ENCODE peak calls at places on chromosomes 7 and 10, in ten cellular contexts. One of them, this sample, is unnamed.

GRCh38 chr7:26147030-26147429 is 5.0 kb upstream of the NFE2L3 start:
- DNase-seq in transverse colon: no peak
- DNase-seq in NB4: no peak
- DNase-seq in lower leg skin: no peak
- DNase-seq in adrenal gland: no peak
- DNase-seq in heart left ventricle: no peak
- DNase-seq in ovary: no peak
- DNase-seq in thyroid gland: peak; percentile 80
- DNase-seq in IMR-90: no peak
- DNase-seq in body of pancreas: no peak
- DNase-seq in this sample: no peak

GRCh38 chr7:142592664-142593063 is 156.6 kb upstream of the PRSS1 start:
- DNase-seq in ovary: no peak
- DNase-seq in NB4: no peak
- DNase-seq in heart left ventricle: no peak
- DNase-seq in adrenal gland: no peak
- DNase-seq in IMR-90: no peak
- DNase-seq in body of pancreas: peak; percentile 36
- DNase-seq in thyroid gland: no peak
- DNase-seq in transverse colon: no peak
- DNase-seq in lower leg skin: no peak
- DNase-seq in this sample: no peak

GRCh38 chr10:43076876-43077420 is at the start of gene RET:
- DNase-seq in body of pancreas: peak; percentile 43
- DNase-seq in NB4: peak; percentile 78
- DNase-seq in ovary: no peak
- DNase-seq in heart left ventricle: peak; percentile 77
- DNase-seq in adrenal gland: no peak
- DNase-seq in transverse colon: peak; percentile 43
- DNase-seq in IMR-90: no peak
- DNase-seq in lower leg skin: no peak
- DNase-seq in thyroid gland: no peak
- DNase-seq in this sample: no peak

GRCh38 chr10:95542330-95542729 is 18.8 kb downstream of the SORBS1 start:
- DNase-seq in transverse colon: no peak
- DNase-seq in IMR-90: no peak
- DNase-seq in heart left ventricle: no peak
- DNase-seq in adrenal gland: peak; percentile 26
- DNase-seq in lower leg skin: no peak
- DNase-seq in NB4: no peak
- DNase-seq in thyroid gland: no peak
- DNase-seq in body of pancreas: no peak
- DNase-seq in ovary: no peak
- DNase-seq in this sample: no peak

GRCh38 chr7:157549612-157550299 is 213.0 kb downstream of the DNAJB6 start:
- DNase-seq in thyroid gland: no peak
- DNase-seq in IMR-90: no peak
- DNase-seq in ovary: no peak
- DNase-seq in heart left ventricle: no peak
- DNase-seq in NB4: peak; percentile 52
- DNase-seq in transverse colon: no peak
- DNase-seq in adrenal gland: no peak
- DNase-seq in body of pancreas: no peak
- DNase-seq in lower leg skin: no peak
- DNase-seq in this sample: peak; percentile 40

GRCh38 chr10:75418287-75418686 is 13.1 kb upstream of the LRMDA start:
- DNase-seq in ovary: no peak
- DNase-seq in heart left ventricle: no peak
- DNase-seq in adrenal gland: peak; percentile 5
- DNase-seq in body of pancreas: no peak
- DNase-seq in NB4: no peak
- DNase-seq in thyroid gland: no peak
- DNase-seq in IMR-90: no peak
- DNase-seq in lower leg skin: no peak
- DNase-seq in transverse colon: no peak
- DNase-seq in this sample: no peak

GRCh38 chr7:152859781-152860191 is 100.2 kb downstream of the ACTR3B start:
- DNase-seq in thyroid gland: no peak
- DNase-seq in heart left ventricle: no peak
- DNase-seq in ovary: no peak
- DNase-seq in adrenal gland: no peak
- DNase-seq in NB4: peak; percentile 72
- DNase-seq in body of pancreas: no peak
- DNase-seq in transverse colon: no peak
- DNase-seq in lower leg skin: no peak
- DNase-seq in IMR-90: no peak
- DNase-seq in this sample: no peak

GRCh38 chr7:27134392-27134791 is 3.8 kb upstream of the HOXA4 start:
- DNase-seq in body of pancreas: no peak
- DNase-seq in transverse colon: peak; percentile 35
- DNase-seq in lower leg skin: no peak
- DNase-seq in thyroid gland: no peak
- DNase-seq in IMR-90: peak; percentile 97
- DNase-seq in adrenal gland: no peak
- DNase-seq in heart left ventricle: no peak
- DNase-seq in ovary: no peak
- DNase-seq in NB4: peak; percentile 81
- DNase-seq in this sample: peak; percentile 85

GRCh38 chr10:3100093-3100792 is 32.9 kb downstream of the PFKP start:
- DNase-seq in NB4: no peak
- DNase-seq in transverse colon: no peak
- DNase-seq in IMR-90: no peak
- DNase-seq in adrenal gland: no peak
- DNase-seq in thyroid gland: no peak
- DNase-seq in ovary: no peak
- DNase-seq in lower leg skin: no peak
- DNase-seq in heart left ventricle: no peak
- DNase-seq in body of pancreas: no peak
- DNase-seq in this sample: no peak

GRCh38 chr7:2388637-2388954 is 14.8 kb upstream of the CHST12 start:
- DNase-seq in transverse colon: no peak
- DNase-seq in heart left ventricle: no peak
- DNase-seq in adrenal gland: no peak
- DNase-seq in ovary: no peak
- DNase-seq in NB4: no peak
- DNase-seq in body of pancreas: no peak
- DNase-seq in thyroid gland: no peak
- DNase-seq in lower leg skin: no peak
- DNase-seq in IMR-90: no peak
- DNase-seq in this sample: no peak

GRCh38 chr7:98357751-98358161 is 43.1 kb downstream of the BAIAP2L1 start:
- DNase-seq in lower leg skin: no peak
- DNase-seq in NB4: peak; percentile 26
- DNase-seq in body of pancreas: peak; percentile 68
- DNase-seq in adrenal gland: peak; percentile 91
- DNase-seq in ovary: peak; percentile 17
- DNase-seq in heart left ventricle: no peak
- DNase-seq in thyroid gland: peak; percentile 26
- DNase-seq in IMR-90: peak; percentile 24
- DNase-seq in transverse colon: peak; percentile 40
- DNase-seq in this sample: no peak

GRCh38 chr10:93437000-93437945 is 44.9 kb downstream of the MYOF start:
- DNase-seq in adrenal gland: peak; percentile 85
- DNase-seq in IMR-90: peak; percentile 99
- DNase-seq in heart left ventricle: no peak
- DNase-seq in lower leg skin: peak; percentile 87
- DNase-seq in thyroid gland: peak; percentile 92
- DNase-seq in NB4: peak; percentile 87
- DNase-seq in ovary: peak; percentile 84
- DNase-seq in transverse colon: peak; percentile 64
- DNase-seq in body of pancreas: peak; percentile 80
- DNase-seq in this sample: peak; percentile 98

GRCh38 chr10:33391611-33392010 is 57.1 kb upstream of the NRP1 start:
- DNase-seq in adrenal gland: no peak
- DNase-seq in ovary: no peak
- DNase-seq in heart left ventricle: no peak
- DNase-seq in NB4: no peak
- DNase-seq in IMR-90: no peak
- DNase-seq in transverse colon: no peak
- DNase-seq in body of pancreas: no peak
- DNase-seq in lower leg skin: no peak
- DNase-seq in thyroid gland: no peak
- DNase-seq in this sample: no peak

GRCh38 chr7:33733865-33734650 is 171.3 kb upstream of the BMPER start:
- DNase-seq in heart left ventricle: no peak
- DNase-seq in body of pancreas: peak; percentile 67
- DNase-seq in transverse colon: peak; percentile 79
- DNase-seq in ovary: no peak
- DNase-seq in lower leg skin: no peak
- DNase-seq in IMR-90: no peak
- DNase-seq in NB4: no peak
- DNase-seq in adrenal gland: no peak
- DNase-seq in thyroid gland: no peak
- DNase-seq in this sample: no peak

GRCh38 chr10:86651631-86652331 is 2.6 kb upstream of the OPN4 start:
- DNase-seq in lower leg skin: no peak
- DNase-seq in IMR-90: no peak
- DNase-seq in NB4: no peak
- DNase-seq in thyroid gland: no peak
- DNase-seq in transverse colon: peak; percentile 6
- DNase-seq in ovary: no peak
- DNase-seq in adrenal gland: no peak
- DNase-seq in body of pancreas: no peak
- DNase-seq in heart left ventricle: peak; percentile 44
- DNase-seq in this sample: peak; percentile 58

GRCh38 chr10:100529473-100530298 is at the start of gene NDUFB8:
- DNase-seq in NB4: peak; percentile 89
- DNase-seq in IMR-90: peak; percentile 72
- DNase-seq in body of pancreas: peak; percentile 89
- DNase-seq in transverse colon: peak; percentile 94
- DNase-seq in ovary: peak; percentile 88
- DNase-seq in heart left ventricle: peak; percentile 94
- DNase-seq in adrenal gland: peak; percentile 89
- DNase-seq in lower leg skin: peak; percentile 85
- DNase-seq in thyroid gland: peak; percentile 90
- DNase-seq in this sample: peak; percentile 95
- TF ChIP-seq POLR2A in NB4: peak; percentile 83
- TF ChIP-seq POLR2A in IMR-90: peak; percentile 8
- TF ChIP-seq POLR2A in body of pancreas: peak; percentile 54
- TF ChIP-seq POLR2A in transverse colon: peak; percentile 65
- TF ChIP-seq POLR2A in ovary: peak; percentile 52
- TF ChIP-seq POLR2A in heart left ventricle: no peak
- TF ChIP-seq POLR2A in adrenal gland: peak; percentile 73
- TF ChIP-seq POLR2A in lower leg skin: no peak
- TF ChIP-seq POLR2A in thyroid gland: no peak
- TF ChIP-seq POLR2A in this sample: no peak

DNA sequence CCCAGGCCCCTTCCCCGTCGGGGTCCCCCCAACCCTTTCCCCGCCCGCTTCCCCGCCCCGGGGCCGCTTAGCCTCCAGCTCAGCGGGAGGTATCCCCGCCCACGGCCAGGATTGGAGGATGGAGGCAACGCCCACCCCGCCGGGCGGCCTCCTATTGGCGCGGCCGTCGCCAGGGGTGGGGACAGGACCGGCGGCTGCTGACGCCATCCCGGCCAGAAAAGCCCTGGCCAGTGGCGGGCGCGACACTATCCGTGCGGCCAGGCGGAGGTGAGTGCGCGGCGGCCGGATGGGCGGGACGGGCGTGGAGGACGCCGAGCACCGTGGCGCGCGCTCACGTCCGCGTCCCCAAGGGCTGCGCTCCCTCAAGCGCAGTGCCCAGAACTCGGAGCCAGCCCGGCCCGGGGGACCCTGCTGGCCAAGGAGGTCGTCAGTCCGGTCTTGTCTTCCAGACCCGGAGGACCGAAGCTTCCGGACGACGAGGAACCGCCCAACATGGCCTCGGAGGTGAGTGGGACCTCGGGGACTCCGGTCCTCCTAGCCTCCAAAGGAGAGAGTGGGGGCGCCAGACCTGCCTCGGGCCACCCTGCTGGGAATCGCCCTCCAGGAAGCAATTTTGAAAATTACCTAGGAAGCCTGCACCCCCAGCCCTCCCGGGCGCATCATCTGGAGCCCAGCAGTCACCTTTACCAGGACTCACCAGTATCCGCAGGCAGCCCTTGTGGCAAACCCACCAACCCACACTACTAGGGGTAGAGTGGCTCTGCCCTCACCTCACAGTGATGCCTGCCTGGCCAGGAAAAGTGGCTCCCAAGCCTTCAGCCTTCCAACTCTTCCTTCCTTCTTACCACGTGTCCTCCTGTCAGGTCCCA is at the start of gene ASL:
- DNase-seq in NB4: peak; percentile 96
- DNase-seq in ovary: peak; percentile 92
- DNase-seq in lower leg skin: peak; percentile 90
- DNase-seq in thyroid gland: peak; percentile 97
- DNase-seq in body of pancreas: peak; percentile 95
- DNase-seq in transverse colon: peak; percentile 97
- DNase-seq in heart left ventricle: peak; percentile 97
- DNase-seq in IMR-90: peak; percentile 86
- DNase-seq in adrenal gland: peak; percentile 92
- DNase-seq in this sample: peak; percentile 97
- TF ChIP-seq POLR2A in NB4: peak; percentile 87
- TF ChIP-seq POLR2A in ovary: peak; percentile 84
- TF ChIP-seq POLR2A in lower leg skin: no peak
- TF ChIP-seq POLR2A in thyroid gland: peak; percentile 51
- TF ChIP-seq POLR2A in body of pancreas: peak; percentile 89
- TF ChIP-seq POLR2A in transverse colon: peak; percentile 94
- TF ChIP-seq POLR2A in heart left ventricle: peak; percentile 73
- TF ChIP-seq POLR2A in IMR-90: peak; percentile 87
- TF ChIP-seq POLR2A in adrenal gland: peak; percentile 83
- TF ChIP-seq POLR2A in this sample: peak; percentile 62

DNA sequence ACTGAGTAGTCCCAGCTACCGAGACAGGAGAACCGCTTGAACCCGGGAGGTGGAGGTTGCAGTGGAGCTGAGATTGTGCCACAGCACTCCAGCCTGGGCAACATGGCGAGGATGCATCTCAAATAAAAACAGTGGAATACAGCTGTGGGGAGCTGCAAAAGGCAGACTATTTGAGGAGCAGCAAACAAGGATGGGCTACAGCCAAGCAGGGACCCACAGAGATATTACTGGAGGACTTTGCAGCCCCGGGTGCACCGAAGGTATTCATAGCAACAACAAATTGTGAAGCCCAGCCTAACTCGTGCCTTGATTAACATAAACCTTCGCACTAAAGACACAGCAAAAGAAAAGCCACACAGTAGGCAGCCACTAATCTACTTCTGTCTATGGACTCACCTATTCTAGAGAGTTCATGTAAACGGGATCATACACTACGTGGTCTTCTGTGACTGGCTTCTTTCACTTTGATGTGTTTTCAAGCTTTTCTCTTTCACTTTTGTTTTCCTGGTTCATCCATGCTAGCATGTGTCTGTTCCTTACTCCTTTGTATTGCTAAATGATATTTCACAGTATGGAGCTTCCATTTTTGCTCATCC is 34.0 kb downstream of the PODXL start:
- DNase-seq in transverse colon: no peak
- DNase-seq in IMR-90: no peak
- DNase-seq in thyroid gland: no peak
- DNase-seq in lower leg skin: no peak
- DNase-seq in NB4: no peak
- DNase-seq in heart left ventricle: no peak
- DNase-seq in body of pancreas: no peak
- DNase-seq in ovary: no peak
- DNase-seq in adrenal gland: peak; percentile 4
- DNase-seq in this sample: peak; percentile 21
- TF ChIP-seq POLR2A in transverse colon: no peak
- TF ChIP-seq POLR2A in IMR-90: no peak
- TF ChIP-seq POLR2A in thyroid gland: no peak
- TF ChIP-seq POLR2A in lower leg skin: no peak
- TF ChIP-seq POLR2A in NB4: no peak
- TF ChIP-seq POLR2A in heart left ventricle: no peak
- TF ChIP-seq POLR2A in body of pancreas: no peak
- TF ChIP-seq POLR2A in ovary: no peak
- TF ChIP-seq POLR2A in adrenal gland: no peak
- TF ChIP-seq POLR2A in this sample: no peak

GRCh38 chr10:52677087-52677486 is 95.5 kb downstream of the MBL2 start:
- DNase-seq in NB4: no peak
- DNase-seq in adrenal gland: no peak
- DNase-seq in heart left ventricle: no peak
- DNase-seq in lower leg skin: no peak
- DNase-seq in ovary: no peak
- DNase-seq in transverse colon: no peak
- DNase-seq in IMR-90: no peak
- DNase-seq in body of pancreas: no peak
- DNase-seq in thyroid gland: no peak
- DNase-seq in this sample: no peak
- TF ChIP-seq POLR2A in NB4: no peak
- TF ChIP-seq POLR2A in adrenal gland: no peak
- TF ChIP-seq POLR2A in heart left ventricle: no peak
- TF ChIP-seq POLR2A in lower leg skin: no peak
- TF ChIP-seq POLR2A in ovary: no peak
- TF ChIP-seq POLR2A in transverse colon: no peak
- TF ChIP-seq POLR2A in IMR-90: no peak
- TF ChIP-seq POLR2A in body of pancreas: no peak
- TF ChIP-seq POLR2A in thyroid gland: no peak
- TF ChIP-seq POLR2A in this sample: no peak